ENCODE peak calls at places on chromosomes 13 and 19, in four cellular contexts. One of them, this sample, is unnamed.
A peak's percentile ranks its signal among the peaks of the same experiment; 100 is the strongest.

GRCh38 chr19:45922281-45922680 is 7.7 kb upstream of the NANOS2 start:
- DNase-seq in K562: peak; percentile 47
- DNase-seq in A549: peak; percentile 66
- DNase-seq in IMR-90: no peak
- DNase-seq in this sample: peak; percentile 34

GRCh38 chr13:38361551-38362262 is 12.1 kb downstream of the UFM1 start:
- DNase-seq in K562: no peak
- DNase-seq in A549: no peak
- DNase-seq in IMR-90: no peak
- DNase-seq in this sample: no peak

GRCh38 chr13:33101835-33102234 is 85.6 kb downstream of the KL start:
- DNase-seq in K562: no peak
- DNase-seq in A549: no peak
- DNase-seq in IMR-90: peak; percentile 43
- DNase-seq in this sample: peak; percentile 85

GRCh38 chr13:43316997-43317396 is 293.6 kb downstream of the DNAJC15 start:
- DNase-seq in K562: no peak
- DNase-seq in A549: no peak
- DNase-seq in IMR-90: peak; percentile 67
- DNase-seq in this sample: no peak

GRCh38 chr13:61286148-61286745 is 129.4 kb downstream of the PCDH20 start:
- DNase-seq in K562: peak; percentile 2
- DNase-seq in A549: peak; percentile 19
- DNase-seq in IMR-90: no peak
- DNase-seq in this sample: peak; percentile 2

GRCh38 chr13:93981578-93981977 is 497.9 kb downstream of the DCT start:
- DNase-seq in K562: no peak
- DNase-seq in A549: no peak
- DNase-seq in IMR-90: no peak
- DNase-seq in this sample: no peak

GRCh38 chr13:52159159-52159982 is at the start of gene NEK3:
- DNase-seq in K562: peak; percentile 65
- DNase-seq in A549: peak; percentile 75
- DNase-seq in IMR-90: peak; percentile 56
- DNase-seq in this sample: peak; percentile 59

GRCh38 chr13:74174810-74175209 is 40.6 kb upstream of the KLF12 start:
- DNase-seq in K562: no peak
- DNase-seq in A549: no peak
- DNase-seq in IMR-90: no peak
- DNase-seq in this sample: no peak

GRCh38 chr13:23956106-23956505 is 58.8 kb upstream of the C1QTNF9B start:
- DNase-seq in K562: no peak
- DNase-seq in A549: peak; percentile 33
- DNase-seq in IMR-90: peak; percentile 55
- DNase-seq in this sample: no peak

GRCh38 chr13:51816604-51817254 is 12.8 kb upstream of the DHRS12 start:
- DNase-seq in K562: peak; percentile 28
- DNase-seq in A549: peak; percentile 40
- DNase-seq in IMR-90: no peak
- DNase-seq in this sample: no peak

GRCh38 chr13:55534306-55534705 is 1606.4 kb upstream of the PRR20A start:
- DNase-seq in K562: no peak
- DNase-seq in A549: no peak
- DNase-seq in IMR-90: no peak
- DNase-seq in this sample: no peak

GRCh38 chr19:16229322-16229641 is 31.6 kb downstream of the AP1M1 start:
- DNase-seq in K562: no peak
- DNase-seq in A549: no peak
- DNase-seq in IMR-90: no peak
- DNase-seq in this sample: no peak

GRCh38 chr13:83940742-83941141 is 58.5 kb upstream of the SLITRK1 start:
- DNase-seq in K562: no peak
- DNase-seq in A549: no peak
- DNase-seq in IMR-90: no peak
- DNase-seq in this sample: no peak

GRCh38 chr13:110874508-110874960 is 40.3 kb downstream of the ANKRD10 start:
- DNase-seq in K562: peak; percentile 90
- DNase-seq in A549: peak; percentile 45
- DNase-seq in IMR-90: peak; percentile 46
- DNase-seq in this sample: peak; percentile 37

GRCh38 chr13:25677956-25678355 is 306.2 kb downstream of the ATP8A2 start:
- DNase-seq in K562: no peak
- DNase-seq in A549: no peak
- DNase-seq in IMR-90: no peak
- DNase-seq in this sample: no peak

GRCh38 chr13:50149143-50149703 is 134.0 kb downstream of the KCNRG start:
- DNase-seq in K562: no peak
- DNase-seq in A549: no peak
- DNase-seq in IMR-90: no peak
- DNase-seq in this sample: no peak
- TF ChIP-seq MAZ in K562: no peak
- TF ChIP-seq MAZ in A549: no peak
- TF ChIP-seq MAZ in IMR-90: no peak
- TF ChIP-seq MAZ in this sample: no peak

GRCh38 chr19:29887498-29887897 is 54.5 kb upstream of the URI1 start:
- DNase-seq in K562: peak; percentile 56
- DNase-seq in A549: no peak
- DNase-seq in IMR-90: peak; percentile 10
- DNase-seq in this sample: no peak

GRCh38 chr19:29884466-29884865 is 57.6 kb upstream of the URI1 start:
- DNase-seq in K562: no peak
- DNase-seq in A549: no peak
- DNase-seq in IMR-90: no peak
- DNase-seq in this sample: no peak

GRCh38 chr19:29884044-29884443 is 58.0 kb upstream of the URI1 start:
- DNase-seq in K562: no peak
- DNase-seq in A549: no peak
- DNase-seq in IMR-90: no peak
- DNase-seq in this sample: no peak

GRCh38 chr19:29889702-29890101 is 52.3 kb upstream of the URI1 start:
- DNase-seq in K562: no peak
- DNase-seq in A549: no peak
- DNase-seq in IMR-90: no peak
- DNase-seq in this sample: no peak

DNA sequence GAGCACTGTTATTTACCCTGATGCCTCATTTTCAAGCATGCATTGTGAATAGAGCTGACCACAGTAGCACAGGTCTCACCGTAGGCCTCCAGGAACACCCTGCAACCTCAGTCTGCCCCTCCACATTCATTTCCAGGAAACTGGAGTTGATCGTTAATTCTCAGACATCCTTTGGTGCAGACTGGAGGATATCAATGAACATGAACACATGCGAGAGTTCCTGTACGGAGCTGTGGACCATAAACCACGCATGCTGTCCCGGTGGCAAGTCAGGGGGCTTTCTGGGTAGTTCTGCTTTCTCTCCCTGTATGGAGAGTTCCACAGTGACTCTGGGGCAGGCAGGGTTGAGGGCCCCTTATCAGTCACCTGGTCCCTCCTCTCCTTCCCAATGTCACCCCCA is 55.5 kb upstream of the URI1 start:
- DNase-seq in K562: no peak
- DNase-seq in A549: no peak
- DNase-seq in IMR-90: no peak
- DNase-seq in this sample: no peak
- TF ChIP-seq MAZ in K562: no peak
- TF ChIP-seq MAZ in A549: no peak
- TF ChIP-seq MAZ in IMR-90: no peak
- TF ChIP-seq MAZ in this sample: no peak

DNA sequence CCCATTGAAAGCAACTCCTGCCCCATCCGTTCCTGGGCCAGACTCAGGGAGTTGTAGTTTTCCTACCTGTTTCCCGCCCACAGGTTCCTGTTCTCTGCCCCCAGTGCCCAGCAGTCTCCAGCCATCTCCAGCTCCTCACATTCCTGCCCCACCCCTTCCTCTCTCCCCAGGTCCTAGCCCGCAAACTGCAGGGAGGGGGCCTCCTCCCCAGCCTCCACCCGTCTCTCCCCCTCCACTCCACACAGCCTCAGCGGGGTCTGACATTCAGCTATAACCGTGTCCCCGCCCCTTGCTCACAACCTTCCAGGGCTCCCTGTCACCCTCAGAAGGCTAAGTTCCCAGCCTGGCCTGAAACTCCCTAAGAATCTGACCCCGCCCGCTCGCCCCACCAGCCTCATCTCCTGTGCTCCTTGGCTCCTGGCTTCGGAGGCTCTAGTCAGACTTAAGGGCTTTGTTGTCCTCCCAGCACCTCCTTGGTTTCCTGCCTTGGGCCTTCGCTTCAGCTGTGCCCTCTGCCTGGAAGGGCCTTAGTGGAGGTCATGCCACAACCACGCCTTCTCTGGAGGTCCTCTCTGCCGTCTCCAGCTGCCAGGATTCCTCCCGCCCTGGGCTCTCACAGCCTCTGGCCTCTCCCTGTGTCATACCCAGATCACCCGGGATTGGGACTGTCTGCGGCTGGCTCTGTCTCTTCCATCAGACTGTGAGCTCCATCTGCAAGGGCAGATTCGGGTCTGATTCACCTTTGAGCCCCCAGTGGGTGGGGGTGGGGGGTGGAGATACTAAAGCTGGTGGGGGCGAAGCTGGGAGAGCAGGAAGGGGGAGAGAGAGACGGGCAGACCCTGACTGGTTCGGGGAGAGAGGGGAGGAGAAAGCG is 5.1 kb upstream of the SPACA6 start:
- DNase-seq in K562: peak; percentile 67
- DNase-seq in A549: peak; percentile 73
- DNase-seq in IMR-90: peak; percentile 44
- DNase-seq in this sample: no peak
- TF ChIP-seq MAZ in K562: no peak
- TF ChIP-seq MAZ in A549: no peak
- TF ChIP-seq MAZ in IMR-90: peak; percentile 18
- TF ChIP-seq MAZ in this sample: peak; percentile 32

GRCh38 chr19:12035220-12036172 is at the start of gene ZNF433:
- DNase-seq in K562: peak; percentile 86
- DNase-seq in A549: no peak
- DNase-seq in IMR-90: peak; percentile 71
- DNase-seq in this sample: peak; percentile 84
- TF ChIP-seq MAZ in K562: no peak
- TF ChIP-seq MAZ in A549: no peak
- TF ChIP-seq MAZ in IMR-90: peak; percentile 14
- TF ChIP-seq MAZ in this sample: no peak

DNA sequence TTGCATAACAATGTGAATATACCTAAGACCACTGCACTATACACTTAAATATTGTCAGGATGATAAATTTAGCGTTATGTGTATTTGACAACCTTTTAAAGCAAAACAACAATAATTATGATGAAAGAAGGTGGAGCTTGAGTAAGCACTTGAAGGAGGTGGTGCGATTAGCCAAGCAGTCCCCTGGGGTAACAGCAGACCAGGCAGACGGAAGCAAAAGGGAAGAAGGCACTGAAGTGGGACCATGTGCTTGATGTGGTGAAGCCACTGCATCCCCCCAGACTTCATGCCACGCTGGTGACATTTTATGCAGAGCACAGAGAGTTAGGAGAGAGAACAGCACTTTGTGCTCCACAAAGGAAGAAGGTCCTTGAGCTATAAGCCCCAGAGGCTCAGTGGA is 58.3 kb upstream of the ZNF507 start:
- DNase-seq in K562: no peak
- DNase-seq in A549: no peak
- DNase-seq in IMR-90: no peak
- DNase-seq in this sample: no peak
- TF ChIP-seq MAZ in K562: no peak
- TF ChIP-seq MAZ in A549: no peak
- TF ChIP-seq MAZ in IMR-90: no peak
- TF ChIP-seq MAZ in this sample: no peak